ENCODE peak calls at places on chromosomes 3 and 15, in four cellular contexts. One of them, this sample, is unnamed.

GRCh38 chr3:122660575-122660974 is 20.1 kb upstream of the PARP14 start:
- DNase-seq in neural crest cell: no peak
- DNase-seq in AG09319: no peak
- DNase-seq in progenitor cell of endocrine pancreas: no peak
- DNase-seq in this sample: peak

GRCh38 chr3:147218976-147219375 is 187.4 kb downstream of the ZIC4 start:
- DNase-seq in neural crest cell: no peak
- DNase-seq in AG09319: no peak
- DNase-seq in progenitor cell of endocrine pancreas: no peak
- DNase-seq in this sample: no peak

GRCh38 chr15:88982304-88982945 is 69.2 kb upstream of the MFGE8 start:
- DNase-seq in neural crest cell: no peak
- DNase-seq in AG09319: peak
- DNase-seq in progenitor cell of endocrine pancreas: no peak
- DNase-seq in this sample: peak

GRCh38 chr3:38000242-38000916 is 9.8 kb downstream of the VILL start:
- DNase-seq in neural crest cell: no peak
- DNase-seq in AG09319: no peak
- DNase-seq in progenitor cell of endocrine pancreas: no peak
- DNase-seq in this sample: no peak

GRCh38 chr15:93040288-93041158 is 48.5 kb downstream of the RGMA start:
- DNase-seq in neural crest cell: no peak
- DNase-seq in AG09319: no peak
- DNase-seq in progenitor cell of endocrine pancreas: no peak
- DNase-seq in this sample: no peak

GRCh38 chr3:121431717-121432517 is 113.9 kb downstream of the POLQ start:
- DNase-seq in neural crest cell: no peak
- DNase-seq in AG09319: peak
- DNase-seq in progenitor cell of endocrine pancreas: no peak
- DNase-seq in this sample: peak

GRCh38 chr3:147483145-147483544 is 74.0 kb downstream of the ZIC1 start:
- DNase-seq in neural crest cell: no peak
- DNase-seq in AG09319: no peak
- DNase-seq in progenitor cell of endocrine pancreas: no peak
- DNase-seq in this sample: no peak

GRCh38 chr3:148175215-148175614 is 522.5 kb upstream of the AGTR1 start:
- DNase-seq in neural crest cell: no peak
- DNase-seq in AG09319: no peak
- DNase-seq in progenitor cell of endocrine pancreas: no peak
- DNase-seq in this sample: no peak

GRCh38 chr15:43441316-43441715 is 51.6 kb downstream of the TP53BP1 start:
- DNase-seq in neural crest cell: no peak
- DNase-seq in AG09319: no peak
- DNase-seq in progenitor cell of endocrine pancreas: no peak
- DNase-seq in this sample: peak

GRCh38 chr3:141486735-141487418 is at the start of gene RASA2:
- DNase-seq in neural crest cell: peak
- DNase-seq in AG09319: peak
- DNase-seq in progenitor cell of endocrine pancreas: peak
- DNase-seq in this sample: peak

GRCh38 chr3:49668414-49668797 is 5.7 kb upstream of the APEH start:
- DNase-seq in neural crest cell: no peak
- DNase-seq in AG09319: no peak
- DNase-seq in progenitor cell of endocrine pancreas: no peak
- DNase-seq in this sample: peak

GRCh38 chr15:99502182-99502581 is 63.6 kb upstream of the MEF2A start:
- DNase-seq in neural crest cell: no peak
- DNase-seq in AG09319: no peak
- DNase-seq in progenitor cell of endocrine pancreas: no peak
- DNase-seq in this sample: no peak

GRCh38 chr15:96350321-96350720 is 19.8 kb downstream of the NR2F2 start:
- DNase-seq in neural crest cell: no peak
- DNase-seq in AG09319: no peak
- DNase-seq in progenitor cell of endocrine pancreas: no peak
- DNase-seq in this sample: no peak

GRCh38 chr3:172263781-172264486 is 184.3 kb downstream of the GHSR start:
- DNase-seq in neural crest cell: no peak
- DNase-seq in AG09319: no peak
- DNase-seq in progenitor cell of endocrine pancreas: no peak
- DNase-seq in this sample: no peak

GRCh38 chr3:67564008-67564407 is 90.4 kb downstream of the SUCLG2 start:
- DNase-seq in neural crest cell: no peak
- DNase-seq in AG09319: no peak
- DNase-seq in progenitor cell of endocrine pancreas: no peak
- DNase-seq in this sample: no peak

GRCh38 chr3:23991236-23992050 is 46.4 kb downstream of the NR1D2 start:
- DNase-seq in neural crest cell: no peak
- DNase-seq in AG09319: no peak
- DNase-seq in progenitor cell of endocrine pancreas: no peak
- DNase-seq in this sample: no peak

GRCh38 chr3:54447427-54447826 is 325.1 kb downstream of the CACNA2D3 start:
- DNase-seq in neural crest cell: no peak
- DNase-seq in AG09319: no peak
- DNase-seq in progenitor cell of endocrine pancreas: no peak
- DNase-seq in this sample: no peak

GRCh38 chr15:99578809-99579208 is 13.0 kb downstream of the MEF2A start:
- DNase-seq in neural crest cell: no peak
- DNase-seq in AG09319: no peak
- DNase-seq in progenitor cell of endocrine pancreas: no peak
- DNase-seq in this sample: no peak

GRCh38 chr3:12598890-12599289 is 42.0 kb downstream of the MKRN2 start:
- DNase-seq in neural crest cell: no peak
- DNase-seq in AG09319: no peak
- DNase-seq in progenitor cell of endocrine pancreas: no peak
- DNase-seq in this sample: no peak

This sample was measured in ELR.